ENCODE peak calls at places on chromosome X, in ten cellular contexts. G is SJSA1; E is brain microvascular endothelial cell; N is AG09319; Z is tibial artery; Q is germinal center; U is activated CD8-positive, alpha-beta memory T cell treated with anti-CD3 and anti-CD28 coated beads, Interleukin-2, amount 50 U/mL, for 48 hours; V is choroid plexus epithelial cell; A is stimulated activated CD8-positive, alpha-beta memory T cell treated with anti-CD3 and anti-CD28 coated beads, Interleukin-15, amount 100 ng/mL, for 4 hours; T is H54. S is an unnamed sample.

GRCh38 chrX:15761564-15762191 is 23.6 kb downstream of the CA5B start:
- DNase-seq in Z (no peak), T (no peak), V (peak; percentile 52), G (no peak), E (peak; percentile 38), Q (peak; percentile 30), N (no peak), A (no peak), U (no peak), S (no peak)

GRCh38 chrX:11430266-11430665 is 137.1 kb downstream of the AMELX start:
- DNase-seq in Q (no peak), E (no peak), V (no peak), U (no peak), A (no peak), Z (no peak), T (no peak), G (no peak), N (no peak), S (no peak)

GRCh38 chrX:65987856-65988255 is 52.0 kb downstream of the VSIG4 start:
- DNase-seq in G (no peak), V (no peak), E (no peak), Q (no peak), N (no peak), Z (no peak), A (no peak), U (no peak), T (no peak), S (no peak)

GRCh38 chrX:108537005-108537404 is 97.4 kb downstream of the COL4A5 start:
- DNase-seq in A (no peak), U (no peak), G (no peak), T (no peak), E (peak; percentile 64), V (peak; percentile 68), N (peak; percentile 4), Q (no peak), Z (no peak), S (peak; percentile 55)

GRCh38 chrX:110418220-110418856 is 59.7 kb downstream of the RTL9 start:
- DNase-seq in G (peak; percentile 46), T (no peak), Z (no peak), A (no peak), E (peak; percentile 54), N (no peak), Q (no peak), U (no peak), V (peak; percentile 76), S (no peak)

GRCh38 chrX:30863969-30864368 is 25.1 kb downstream of the TAB3 start:
- DNase-seq in G (no peak), Q (no peak), Z (no peak), A (no peak), V (no peak), E (no peak), N (no peak), T (no peak), U (no peak), S (no peak)

GRCh38 chrX:134622056-134622812 is 36.0 kb downstream of the PLAC1 start:
- DNase-seq in Z (no peak), Q (no peak), N (peak; percentile 55), U (peak; percentile 50), T (peak; percentile 35), V (peak; percentile 89), G (peak; percentile 74), E (peak; percentile 76), A (no peak), S (peak; percentile 71)

GRCh38 chrX:76520273-76521054 is 93.0 kb downstream of the MAGEE1 start:
- DNase-seq in V (no peak), T (no peak), Z (no peak), Q (no peak), N (no peak), U (no peak), E (no peak), G (no peak), A (no peak), S (no peak)

GRCh38 chrX:122586831-122587230 is 597.2 kb upstream of the GRIA3 start:
- DNase-seq in G (no peak), T (no peak), V (peak; percentile 22), E (no peak), U (no peak), N (no peak), Z (no peak), Q (no peak), A (no peak), S (no peak)

GRCh38 chrX:108699368-108699767 is 37.0 kb downstream of the IRS4 start:
- DNase-seq in Q (no peak), V (peak; percentile 51), N (no peak), Z (no peak), U (no peak), A (no peak), E (peak; percentile 16), T (no peak), G (no peak), S (no peak)